ENCODE peak calls at places on chromosomes 11 and 22, in eight cellular contexts. One of them, this sample, is unnamed.

GRCh38 chr11:71498091-71498490 is 29.0 kb upstream of the KRTAP5-7 start:
- DNase-seq in mesenchymal stem cell: no peak
- DNase-seq in Peyer's patch: no peak
- DNase-seq in colonic mucosa: no peak
- DNase-seq in NT2/D1: no peak
- DNase-seq in adipocyte: no peak
- DNase-seq in lower lobe of right lung: no peak
- DNase-seq in right lobe of liver: no peak
- DNase-seq in this sample: peak; percentile 28

GRCh38 chr11:72602250-72602904 is 71.8 kb downstream of the PDE2A start:
- DNase-seq in adipocyte: no peak
- DNase-seq in lower lobe of right lung: no peak
- DNase-seq in right lobe of liver: no peak
- DNase-seq in NT2/D1: no peak
- DNase-seq in mesenchymal stem cell: no peak
- DNase-seq in Peyer's patch: no peak
- DNase-seq in colonic mucosa: no peak
- DNase-seq in this sample: no peak

GRCh38 chr11:117064275-117064674 is 34.0 kb downstream of the SIK3 start:
- DNase-seq in NT2/D1: no peak
- DNase-seq in right lobe of liver: no peak
- DNase-seq in lower lobe of right lung: no peak
- DNase-seq in colonic mucosa: no peak
- DNase-seq in adipocyte: peak; percentile 73
- DNase-seq in Peyer's patch: no peak
- DNase-seq in mesenchymal stem cell: peak; percentile 62
- DNase-seq in this sample: no peak

GRCh38 chr22:44628856-44629255 is 73.1 kb upstream of the PRR5 start:
- DNase-seq in right lobe of liver: no peak
- DNase-seq in adipocyte: no peak
- DNase-seq in mesenchymal stem cell: no peak
- DNase-seq in Peyer's patch: no peak
- DNase-seq in lower lobe of right lung: peak; percentile 38
- DNase-seq in colonic mucosa: no peak
- DNase-seq in NT2/D1: no peak
- DNase-seq in this sample: no peak

GRCh38 chr22:26785942-26786341 is 128.6 kb downstream of the MIAT start:
- DNase-seq in adipocyte: no peak
- DNase-seq in mesenchymal stem cell: no peak
- DNase-seq in right lobe of liver: no peak
- DNase-seq in NT2/D1: no peak
- DNase-seq in lower lobe of right lung: no peak
- DNase-seq in Peyer's patch: no peak
- DNase-seq in colonic mucosa: no peak
- DNase-seq in this sample: no peak

GRCh38 chr11:96267490-96268010 is 75.4 kb downstream of the MAML2 start:
- DNase-seq in colonic mucosa: no peak
- DNase-seq in mesenchymal stem cell: peak; percentile 58
- DNase-seq in right lobe of liver: no peak
- DNase-seq in Peyer's patch: no peak
- DNase-seq in adipocyte: no peak
- DNase-seq in lower lobe of right lung: no peak
- DNase-seq in NT2/D1: no peak
- DNase-seq in this sample: no peak

GRCh38 chr11:2180347-2180746 is 8.7 kb upstream of the TH start:
- DNase-seq in NT2/D1: no peak
- DNase-seq in right lobe of liver: no peak
- DNase-seq in lower lobe of right lung: no peak
- DNase-seq in Peyer's patch: no peak
- DNase-seq in colonic mucosa: no peak
- DNase-seq in adipocyte: no peak
- DNase-seq in mesenchymal stem cell: no peak
- DNase-seq in this sample: no peak

GRCh38 chr11:34830648-34831047 is 85.5 kb downstream of the APIP start:
- DNase-seq in lower lobe of right lung: no peak
- DNase-seq in NT2/D1: no peak
- DNase-seq in mesenchymal stem cell: no peak
- DNase-seq in adipocyte: no peak
- DNase-seq in right lobe of liver: no peak
- DNase-seq in colonic mucosa: no peak
- DNase-seq in Peyer's patch: no peak
- DNase-seq in this sample: no peak

GRCh38 chr11:90294091-90294490 is 71.2 kb upstream of the CHORDC1 start:
- DNase-seq in Peyer's patch: no peak
- DNase-seq in NT2/D1: no peak
- DNase-seq in colonic mucosa: no peak
- DNase-seq in right lobe of liver: no peak
- DNase-seq in mesenchymal stem cell: no peak
- DNase-seq in lower lobe of right lung: no peak
- DNase-seq in adipocyte: no peak
- DNase-seq in this sample: no peak

GRCh38 chr11:17828311-17828751 is 93.8 kb downstream of the KCNC1 start:
- DNase-seq in Peyer's patch: no peak
- DNase-seq in adipocyte: peak; percentile 31
- DNase-seq in colonic mucosa: peak; percentile 22
- DNase-seq in NT2/D1: no peak
- DNase-seq in mesenchymal stem cell: peak; percentile 16
- DNase-seq in lower lobe of right lung: peak; percentile 47
- DNase-seq in right lobe of liver: no peak
- DNase-seq in this sample: no peak

GRCh38 chr11:31958086-31958735 is 132.7 kb upstream of the RCN1 start:
- DNase-seq in adipocyte: peak; percentile 51
- DNase-seq in right lobe of liver: peak; percentile 77
- DNase-seq in colonic mucosa: peak; percentile 62
- DNase-seq in lower lobe of right lung: peak; percentile 65
- DNase-seq in NT2/D1: peak; percentile 35
- DNase-seq in Peyer's patch: peak; percentile 25
- DNase-seq in mesenchymal stem cell: peak; percentile 24
- DNase-seq in this sample: no peak

GRCh38 chr11:14542384-14542783 is 22.2 kb upstream of the PSMA1 start:
- DNase-seq in right lobe of liver: no peak
- DNase-seq in adipocyte: no peak
- DNase-seq in colonic mucosa: no peak
- DNase-seq in lower lobe of right lung: no peak
- DNase-seq in mesenchymal stem cell: no peak
- DNase-seq in NT2/D1: no peak
- DNase-seq in Peyer's patch: no peak
- DNase-seq in this sample: no peak

GRCh38 chr11:65366340-65366773 is 11.8 kb downstream of the TIGD3 start:
- DNase-seq in colonic mucosa: peak; percentile 53
- DNase-seq in lower lobe of right lung: no peak
- DNase-seq in Peyer's patch: no peak
- DNase-seq in mesenchymal stem cell: peak; percentile 90
- DNase-seq in adipocyte: peak; percentile 89
- DNase-seq in NT2/D1: peak; percentile 70
- DNase-seq in right lobe of liver: no peak
- DNase-seq in this sample: no peak

GRCh38 chr11:72745925-72746550 is 6.2 kb downstream of the ARAP1 start:
- DNase-seq in lower lobe of right lung: no peak
- DNase-seq in right lobe of liver: no peak
- DNase-seq in adipocyte: no peak
- DNase-seq in colonic mucosa: no peak
- DNase-seq in Peyer's patch: no peak
- DNase-seq in NT2/D1: no peak
- DNase-seq in mesenchymal stem cell: no peak
- DNase-seq in this sample: no peak

GRCh38 chr11:121300972-121301699 is 8.6 kb downstream of the SC5D start:
- DNase-seq in adipocyte: no peak
- DNase-seq in colonic mucosa: no peak
- DNase-seq in right lobe of liver: no peak
- DNase-seq in Peyer's patch: no peak
- DNase-seq in mesenchymal stem cell: peak; percentile 27
- DNase-seq in lower lobe of right lung: no peak
- DNase-seq in NT2/D1: no peak
- DNase-seq in this sample: no peak

GRCh38 chr11:13535819-13536218 is 40.0 kb upstream of the PTH start:
- DNase-seq in adipocyte: no peak
- DNase-seq in colonic mucosa: no peak
- DNase-seq in lower lobe of right lung: no peak
- DNase-seq in Peyer's patch: no peak
- DNase-seq in mesenchymal stem cell: no peak
- DNase-seq in right lobe of liver: no peak
- DNase-seq in NT2/D1: peak; percentile 11
- DNase-seq in this sample: no peak

GRCh38 chr22:42612336-42612735 is 2.3 kb downstream of the POLDIP3 start:
- DNase-seq in right lobe of liver: no peak
- DNase-seq in adipocyte: no peak
- DNase-seq in NT2/D1: no peak
- DNase-seq in mesenchymal stem cell: no peak
- DNase-seq in lower lobe of right lung: no peak
- DNase-seq in Peyer's patch: no peak
- DNase-seq in colonic mucosa: no peak
- DNase-seq in this sample: no peak

GRCh38 chr22:42608481-42609361 is 6.0 kb downstream of the POLDIP3 start:
- DNase-seq in colonic mucosa: no peak
- DNase-seq in Peyer's patch: no peak
- DNase-seq in adipocyte: peak; percentile 62
- DNase-seq in mesenchymal stem cell: peak; percentile 75
- DNase-seq in NT2/D1: peak; percentile 8
- DNase-seq in right lobe of liver: no peak
- DNase-seq in lower lobe of right lung: no peak
- DNase-seq in this sample: no peak

GRCh38 chr22:42611076-42611475 is 3.6 kb downstream of the POLDIP3 start:
- DNase-seq in adipocyte: no peak
- DNase-seq in colonic mucosa: no peak
- DNase-seq in Peyer's patch: no peak
- DNase-seq in mesenchymal stem cell: no peak
- DNase-seq in lower lobe of right lung: no peak
- DNase-seq in NT2/D1: no peak
- DNase-seq in right lobe of liver: no peak
- DNase-seq in this sample: no peak

GRCh38 chr22:42613869-42614268 is 814 bp downstream of the POLDIP3 start:
- DNase-seq in NT2/D1: no peak
- DNase-seq in Peyer's patch: no peak
- DNase-seq in right lobe of liver: no peak
- DNase-seq in adipocyte: peak; percentile 61
- DNase-seq in lower lobe of right lung: no peak
- DNase-seq in mesenchymal stem cell: peak; percentile 66
- DNase-seq in colonic mucosa: no peak
- DNase-seq in this sample: no peak

GRCh38 chr22:42610211-42610610 is 4.5 kb downstream of the POLDIP3 start:
- DNase-seq in mesenchymal stem cell: no peak
- DNase-seq in adipocyte: no peak
- DNase-seq in Peyer's patch: no peak
- DNase-seq in colonic mucosa: no peak
- DNase-seq in lower lobe of right lung: no peak
- DNase-seq in right lobe of liver: no peak
- DNase-seq in NT2/D1: no peak
- DNase-seq in this sample: no peak
- H3K4me1 ChIP-seq in mesenchymal stem cell: peaks cover 40% of the 10 kb centered on the region
- H3K4me1 ChIP-seq in adipocyte: peaks cover 45% of the 10 kb centered on the region
- H3K4me1 ChIP-seq in Peyer's patch: peaks cover 11% of the 10 kb centered on the region
- H3K4me1 ChIP-seq in colonic mucosa: peaks cover 20% of the 10 kb centered on the region
- H3K4me1 ChIP-seq in lower lobe of right lung: peaks cover 62% of the 10 kb centered on the region
- H3K4me1 ChIP-seq in right lobe of liver: peaks cover 8% of the 10 kb centered on the region
- H3K4me1 ChIP-seq in NT2/D1: peaks cover 7% of the 10 kb centered on the region
- H3K4me1 ChIP-seq in this sample: peaks cover 24% of the 10 kb centered on the region

DNA sequence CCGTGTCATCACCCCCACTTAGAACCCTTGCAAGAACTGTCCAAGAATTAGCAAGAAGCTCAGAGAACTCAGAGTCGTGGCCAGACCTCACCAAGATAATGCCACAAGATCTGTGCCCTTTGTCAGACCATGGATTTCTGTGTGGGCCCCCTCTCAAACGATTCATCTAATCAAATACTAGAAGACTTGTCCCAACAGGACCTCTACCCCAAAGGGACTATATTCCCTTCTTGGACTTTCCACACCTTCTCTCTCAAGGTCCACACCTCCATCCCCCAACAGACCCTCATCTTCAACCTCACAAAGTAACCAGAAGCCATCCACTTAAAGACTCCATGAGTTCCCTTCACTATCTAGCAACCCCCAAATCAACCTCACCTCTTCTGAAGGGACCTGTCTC is 2.8 kb downstream of the POLR3H start:
- DNase-seq in adipocyte: no peak
- DNase-seq in NT2/D1: no peak
- DNase-seq in Peyer's patch: no peak
- DNase-seq in right lobe of liver: no peak
- DNase-seq in lower lobe of right lung: no peak
- DNase-seq in colonic mucosa: no peak
- DNase-seq in mesenchymal stem cell: no peak
- DNase-seq in this sample: no peak
- H3K4me1 ChIP-seq in adipocyte: peaks cover 42% of the 10 kb centered on the region
- H3K4me1 ChIP-seq in NT2/D1: peaks cover 4% of the 10 kb centered on the region
- H3K4me1 ChIP-seq in Peyer's patch: peaks cover 15% of the 10 kb centered on the region
- H3K4me1 ChIP-seq in right lobe of liver: no peaks in the 10 kb centered on the region
- H3K4me1 ChIP-seq in lower lobe of right lung: peaks cover 33% of the 10 kb centered on the region
- H3K4me1 ChIP-seq in colonic mucosa: no peaks in the 10 kb centered on the region
- H3K4me1 ChIP-seq in mesenchymal stem cell: peaks cover 12% of the 10 kb centered on the region
- H3K4me1 ChIP-seq in this sample: peaks cover 10% of the 10 kb centered on the region

DNA sequence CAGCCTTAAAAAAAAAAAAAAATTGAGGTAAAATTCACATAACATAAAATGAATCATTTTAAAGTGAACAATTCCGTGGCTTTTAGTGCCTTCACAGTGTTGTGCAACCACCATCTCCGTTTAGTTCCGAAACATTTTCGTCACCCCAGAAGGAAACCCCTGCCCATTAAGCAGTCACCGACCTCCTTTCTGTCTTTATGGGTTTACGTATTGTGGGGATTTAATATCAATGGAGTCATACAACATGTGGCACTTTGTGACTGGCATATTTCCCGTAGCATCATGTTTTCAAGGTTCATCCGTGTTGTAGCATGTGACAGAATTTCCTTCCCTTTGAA is 65.5 kb downstream of the BCR start:
- DNase-seq in lower lobe of right lung: no peak
- DNase-seq in NT2/D1: no peak
- DNase-seq in colonic mucosa: no peak
- DNase-seq in mesenchymal stem cell: no peak
- DNase-seq in right lobe of liver: no peak
- DNase-seq in Peyer's patch: no peak
- DNase-seq in adipocyte: no peak
- DNase-seq in this sample: no peak
- H3K4me1 ChIP-seq in lower lobe of right lung: peaks cover 28% of the 10 kb centered on the region
- H3K4me1 ChIP-seq in NT2/D1: peaks cover 31% of the 10 kb centered on the region
- H3K4me1 ChIP-seq in colonic mucosa: no peaks in the 10 kb centered on the region
- H3K4me1 ChIP-seq in mesenchymal stem cell: peaks cover 35% of the 10 kb centered on the region
- H3K4me1 ChIP-seq in right lobe of liver: no peaks in the 10 kb centered on the region
- H3K4me1 ChIP-seq in Peyer's patch: no peaks in the 10 kb centered on the region
- H3K4me1 ChIP-seq in adipocyte: no peaks in the 10 kb centered on the region
- H3K4me1 ChIP-seq in this sample: peaks cover 71% of the 10 kb centered on the region

DNA sequence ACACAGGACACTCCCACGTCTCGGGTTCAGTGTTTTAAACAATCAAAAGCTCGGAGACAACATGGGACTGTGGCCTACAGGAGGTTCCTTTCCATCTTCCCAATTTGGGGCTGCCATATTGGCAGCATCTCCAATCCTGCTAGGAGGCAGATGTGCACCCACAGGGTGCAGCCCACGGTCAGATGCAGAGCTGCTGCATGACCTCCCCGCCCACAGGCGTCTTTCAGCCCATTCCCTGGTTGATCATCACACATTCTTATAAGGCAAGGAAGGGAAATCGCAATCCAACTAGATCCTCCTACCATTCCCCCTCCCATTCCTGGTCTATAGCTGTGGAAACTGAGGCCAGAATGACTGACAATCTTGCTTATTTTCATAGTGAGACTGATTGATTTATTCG is 121.4 kb downstream of the MICAL3 start:
- DNase-seq in NT2/D1: no peak
- DNase-seq in mesenchymal stem cell: no peak
- DNase-seq in Peyer's patch: no peak
- DNase-seq in adipocyte: no peak
- DNase-seq in lower lobe of right lung: no peak
- DNase-seq in right lobe of liver: no peak
- DNase-seq in colonic mucosa: no peak
- DNase-seq in this sample: no peak
- H3K4me1 ChIP-seq in NT2/D1: peaks cover 5% of the 10 kb centered on the region
- H3K4me1 ChIP-seq in mesenchymal stem cell: peaks cover 3% of the 10 kb centered on the region
- H3K4me1 ChIP-seq in Peyer's patch: no peaks in the 10 kb centered on the region
- H3K4me1 ChIP-seq in adipocyte: peaks cover 5% of the 10 kb centered on the region
- H3K4me1 ChIP-seq in lower lobe of right lung: no peaks in the 10 kb centered on the region
- H3K4me1 ChIP-seq in right lobe of liver: no peaks in the 10 kb centered on the region
- H3K4me1 ChIP-seq in colonic mucosa: no peaks in the 10 kb centered on the region
- H3K4me1 ChIP-seq in this sample: no peaks in the 10 kb centered on the region

This sample was measured in RWPE2.